ENCODE peak calls at places on chromosomes 13 and 19, in four cellular contexts. W is HepG2, T is GM12878, N is K562. Q is an unnamed sample.

GRCh38 chr13:35833031-35833430 is 298.2 kb downstream of the DCLK1 start:
- DNase-seq in W (no peak), T (no peak), N (no peak), Q (no peak)

GRCh38 chr19:29477831-29478577 is 47.8 kb upstream of the VSTM2B start:
- DNase-seq in W (no peak), T (no peak), N (no peak), Q (no peak)

GRCh38 chr19:18432275-18433038 is 5.5 kb downstream of the ISYNA1 start:
- DNase-seq in W (no peak), T (no peak), N (no peak), Q (no peak)

GRCh38 chr19:38265213-38265861 is 964 bp downstream of the SPINT2 start:
- DNase-seq in W (no peak), T (no peak), N (no peak), Q (no peak)

GRCh38 chr13:83731113-83731512 is 151.2 kb downstream of the SLITRK1 start:
- DNase-seq in W (no peak), T (no peak), N (no peak), Q (no peak)

GRCh38 chr19:42280761-42281174 is 11.7 kb downstream of the CIC start:
- DNase-seq in W (no peak), T (no peak), N (peak; percentile 67), Q (no peak)

GRCh38 chr13:59176775-59177174 is 987.0 kb downstream of the DIAPH3 start:
- DNase-seq in W (peak; percentile 9), T (no peak), N (peak; percentile 1), Q (no peak)

GRCh38 chr19:7926727-7927604 is 1.0 kb upstream of the CTXN1 start:
- DNase-seq in W (no peak), T (no peak), N (no peak), Q (no peak)

GRCh38 chr13:37995052-37995451 is 125.5 kb upstream of the TRPC4 start:
- DNase-seq in W (no peak), T (no peak), N (no peak), Q (no peak)

GRCh38 chr13:112959206-112959605 is 9.8 kb upstream of the MCF2L start:
- DNase-seq in W (peak; percentile 46), T (no peak), N (no peak), Q (no peak)

GRCh38 chr19:18479964-18480723 is 41.7 kb downstream of the ELL start:
- DNase-seq in W (no peak), T (no peak), N (peak; percentile 45), Q (no peak)

GRCh38 chr13:79226250-79226649 is 179.8 kb downstream of the RBM26 start:
- DNase-seq in W (no peak), T (no peak), N (no peak), Q (no peak)

GRCh38 chr13:100089633-100090032 is 740 bp downstream of the PCCA start:
- DNase-seq in W (no peak), T (no peak), N (peak; percentile 10), Q (no peak)

GRCh38 chr19:49020342-49020741 is 3.5 kb upstream of the LHB start:
- DNase-seq in W (no peak), T (no peak), N (no peak), Q (peak; percentile 59)

GRCh38 chr19:46603752-46604241 is 2.7 kb downstream of the CALM3 start:
- DNase-seq in W (no peak), T (no peak), N (no peak), Q (no peak)

GRCh38 chr13:48580886-48581285 is 48.0 kb upstream of the RCBTB2 start:
- DNase-seq in W (no peak), T (no peak), N (no peak), Q (no peak)

GRCh38 chr13:35479223-35479536 is 2.7 kb upstream of the MAB21L1 start:
- DNase-seq in W (no peak), T (no peak), N (no peak), Q (no peak)

GRCh38 chr13:60369242-60369641 is 27.8 kb upstream of the TDRD3 start:
- DNase-seq in W (no peak), T (no peak), N (no peak), Q (no peak)

GRCh38 chr13:59531571-59532091 is 632.1 kb downstream of the DIAPH3 start:
- DNase-seq in W (peak; percentile 3), T (no peak), N (peak; percentile 79), Q (peak; percentile 43)

GRCh38 chr19:10389863-10390262 is 9.5 kb upstream of the TYK2 start:
- DNase-seq in W (no peak), T (no peak), N (peak; percentile 45), Q (no peak)

GRCh38 chr19:24072720-24073119 is 14.3 kb upstream of the ZNF254 start:
- DNase-seq in W (no peak), T (no peak), N (no peak), Q (no peak)

GRCh38 chr13:47454986-47455385 is 546.1 kb downstream of the SUCLA2 start:
- DNase-seq in W (no peak), T (no peak), N (no peak), Q (no peak)

GRCh38 chr13:84481958-84482357 is 599.7 kb upstream of the SLITRK1 start:
- DNase-seq in W (no peak), T (no peak), N (no peak), Q (no peak)

GRCh38 chr13:31073859-31074718 is 87.6 kb downstream of the HSPH1 start:
- DNase-seq in W (no peak), T (peak; percentile 89), N (no peak), Q (no peak)

GRCh38 chr13:73610799-73611592 is 523.2 kb downstream of the KLF12 start:
- DNase-seq in W (no peak), T (no peak), N (no peak), Q (no peak)

GRCh38 chr19:10640361-10640760 is 13.8 kb upstream of the ILF3 start:
- DNase-seq in W (peak; percentile 78), T (no peak), N (no peak), Q (no peak)

GRCh38 chr19:6357995-6358394 is 3.3 kb upstream of the CLPP start:
- DNase-seq in W (no peak), T (no peak), N (no peak), Q (no peak)

GRCh38 chr19:45547965-45548609 is 36.5 kb downstream of the OPA3 start:
- DNase-seq in W (no peak), T (no peak), N (no peak), Q (no peak)

GRCh38 chr13:97648171-97648880 is 214.4 kb downstream of the RAP2A start:
- DNase-seq in W (no peak), T (no peak), N (no peak), Q (no peak)
- TF ChIP-seq CREM in W (no peak), T (no peak), N (no peak), Q (no peak)

GRCh38 chr19:16334421-16334820 is 9.8 kb downstream of the KLF2 start:
- DNase-seq in W (no peak), T (no peak), N (no peak), Q (no peak)

GRCh38 chr19:16337809-16338469 is 13.3 kb downstream of the KLF2 start:
- DNase-seq in W (no peak), T (no peak), N (no peak), Q (no peak)

GRCh38 chr19:16338470-16339360 is 14.1 kb downstream of the KLF2 start:
- DNase-seq in W (peak; percentile 28), T (peak; percentile 59), N (no peak), Q (no peak)

GRCh38 chr19:16335226-16335625 is 10.6 kb downstream of the KLF2 start:
- DNase-seq in W (no peak), T (no peak), N (no peak), Q (no peak)

DNA sequence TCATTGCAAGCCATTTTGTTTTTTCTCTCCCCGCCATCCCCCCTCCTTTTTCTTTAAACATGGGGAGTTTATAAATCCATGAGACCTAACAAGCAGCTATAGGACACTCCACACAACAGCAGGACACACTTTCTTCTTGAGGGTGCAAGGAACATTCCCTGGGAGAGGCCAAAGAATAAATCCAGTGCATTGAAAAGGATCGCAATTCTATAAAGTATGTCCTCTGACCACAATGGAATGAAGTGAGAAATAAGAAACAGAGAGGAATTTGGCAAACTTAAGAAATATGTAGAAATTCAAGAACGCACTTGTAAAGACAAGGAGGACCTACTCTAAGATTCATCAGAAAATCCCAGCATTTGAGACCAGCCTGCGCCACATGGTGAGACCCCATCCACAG is 11.9 kb downstream of the KLF2 start:
- DNase-seq in W (no peak), T (no peak), N (no peak), Q (no peak)
- TF ChIP-seq ATF2 in W (no peak), T (no peak), N (no peak), Q (no peak)

DNA sequence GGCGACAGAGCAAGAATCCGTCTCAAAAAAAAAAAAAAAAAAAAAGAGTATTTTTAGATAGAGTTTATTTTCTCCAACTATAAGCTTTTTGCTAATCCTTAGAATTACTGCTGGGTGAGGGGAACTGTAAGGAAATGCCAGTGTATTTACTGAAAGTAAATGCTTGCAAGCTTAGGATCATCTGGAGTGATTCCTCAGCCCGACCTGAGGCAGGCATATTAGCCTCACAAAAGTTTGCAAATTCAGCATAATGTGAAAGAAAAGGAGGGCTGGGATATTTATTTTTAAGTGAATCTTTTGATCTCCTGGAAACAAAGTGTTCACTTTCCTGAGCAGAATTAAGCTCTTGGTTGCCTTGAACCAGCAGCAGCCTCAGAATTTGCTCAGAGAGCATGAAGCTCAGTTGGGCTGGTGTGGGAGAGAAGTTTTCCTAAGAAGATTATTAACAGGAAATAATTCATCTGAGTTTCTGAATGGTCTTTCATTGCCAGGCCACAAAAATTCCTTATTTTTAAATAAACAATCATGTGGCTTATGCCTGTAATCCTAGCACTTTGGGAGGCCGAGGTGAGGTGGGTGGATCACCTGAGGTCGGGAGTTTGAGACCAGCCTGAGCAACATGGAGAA is 24.7 kb upstream of the SPATA13 start:
- DNase-seq in W (no peak), T (no peak), N (no peak), Q (no peak)
- TF ChIP-seq CREM in W (no peak), T (no peak), N (no peak), Q (no peak)

DNA sequence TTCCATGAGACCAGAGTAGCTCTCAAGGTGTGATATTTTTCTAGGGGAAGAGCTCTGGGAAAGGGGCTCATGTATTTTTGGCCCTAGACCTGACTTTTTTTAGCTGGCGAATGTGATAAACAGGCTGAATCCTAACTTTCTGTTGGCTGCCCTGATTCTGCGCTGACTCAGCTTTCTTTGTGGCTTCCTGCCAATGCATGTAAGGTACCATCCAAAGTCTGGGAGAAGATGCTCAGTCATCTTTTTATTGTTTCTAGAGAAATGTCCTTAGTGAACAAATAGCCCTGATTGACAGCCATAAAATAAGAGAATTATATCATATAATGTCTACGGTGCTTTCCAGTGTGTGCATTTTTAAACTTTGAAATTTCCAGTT is 113.6 kb upstream of the MBNL2 start:
- DNase-seq in W (no peak), T (no peak), N (peak; percentile 39), Q (no peak)
- TF ChIP-seq ATF2 in W (no peak), T (no peak), N (no peak), Q (no peak)

GRCh38 chr13:43878897-43879322 is 630 bp downstream of the CCDC122 start:
- DNase-seq in W (peak; percentile 31), T (peak; percentile 13), N (no peak), Q (no peak)
- TF ChIP-seq CREM in W (no peak), T (no peak), N (no peak), Q (no peak)

GRCh38 chr19:2514981-2515518 is 39.1 kb downstream of the GADD45B start:
- DNase-seq in W (no peak), T (no peak), N (no peak), Q (no peak)

GRCh38 chr19:2516727-2517126 is 40.8 kb downstream of the GADD45B start:
- DNase-seq in W (no peak), T (no peak), N (no peak), Q (no peak)

GRCh38 chr19:2512523-2513431 is 36.9 kb downstream of the GADD45B start:
- DNase-seq in W (no peak), T (no peak), N (no peak), Q (no peak)

GRCh38 chr19:2519482-2519881 is 43.6 kb downstream of the GADD45B start:
- DNase-seq in W (no peak), T (no peak), N (no peak), Q (no peak)

GRCh38 chr19:2517881-2518601 is 42.1 kb downstream of the GADD45B start:
- DNase-seq in W (no peak), T (no peak), N (no peak), Q (no peak)
- TF ChIP-seq ATF2 in W (no peak), T (no peak), N (no peak), Q (no peak)

Q was measured in WTC11.